ENCODE peak calls at places on chromosomes 16 and 17, in five cellular contexts. One of them, this sample, is unnamed.

GRCh38 chr17:77842148-77842905 is 116.2 kb upstream of the TNRC6C start:
- DNase-seq in activated CD4-positive, alpha-beta T cell treated with anti-CD3 and anti-CD28 coated beads for 4 hours: no peak
- DNase-seq in ureter: no peak
- DNase-seq in NCI-H2107: no peak
- DNase-seq in ELR: peak
- DNase-seq in this sample: peak

GRCh38 chr16:11208916-11209665 is 46.9 kb downstream of the SOCS1 start:
- DNase-seq in activated CD4-positive, alpha-beta T cell treated with anti-CD3 and anti-CD28 coated beads for 4 hours: no peak
- DNase-seq in ureter: no peak
- DNase-seq in NCI-H2107: no peak
- DNase-seq in ELR: peak
- DNase-seq in this sample: no peak

GRCh38 chr16:20906225-20906870 is 5.8 kb downstream of the LYRM1 start:
- DNase-seq in activated CD4-positive, alpha-beta T cell treated with anti-CD3 and anti-CD28 coated beads for 4 hours: no peak
- DNase-seq in ureter: no peak
- DNase-seq in NCI-H2107: no peak
- DNase-seq in ELR: peak
- DNase-seq in this sample: peak

GRCh38 chr16:67445126-67445426 is 14.2 kb downstream of the HSD11B2 start:
- DNase-seq in activated CD4-positive, alpha-beta T cell treated with anti-CD3 and anti-CD28 coated beads for 4 hours: no peak
- DNase-seq in ureter: no peak
- DNase-seq in NCI-H2107: no peak
- DNase-seq in ELR: no peak
- DNase-seq in this sample: no peak

GRCh38 chr16:54140788-54141136 is 145.8 kb downstream of the IRX3 start:
- DNase-seq in activated CD4-positive, alpha-beta T cell treated with anti-CD3 and anti-CD28 coated beads for 4 hours: no peak
- DNase-seq in ureter: no peak
- DNase-seq in NCI-H2107: no peak
- DNase-seq in ELR: no peak
- DNase-seq in this sample: no peak

GRCh38 chr17:17509601-17510425 is 13.6 kb upstream of the RASD1 start:
- DNase-seq in activated CD4-positive, alpha-beta T cell treated with anti-CD3 and anti-CD28 coated beads for 4 hours: no peak
- DNase-seq in ureter: no peak
- DNase-seq in NCI-H2107: no peak
- DNase-seq in ELR: no peak
- DNase-seq in this sample: no peak

GRCh38 chr17:79633154-79633553 is 22.3 kb upstream of the RBFOX3 start:
- DNase-seq in activated CD4-positive, alpha-beta T cell treated with anti-CD3 and anti-CD28 coated beads for 4 hours: no peak
- DNase-seq in ureter: peak
- DNase-seq in NCI-H2107: no peak
- DNase-seq in ELR: no peak
- DNase-seq in this sample: no peak

GRCh38 chr17:40095944-40096791 is 4.2 kb downstream of the NR1D1 start:
- DNase-seq in activated CD4-positive, alpha-beta T cell treated with anti-CD3 and anti-CD28 coated beads for 4 hours: peak
- DNase-seq in ureter: no peak
- DNase-seq in NCI-H2107: no peak
- DNase-seq in ELR: no peak
- DNase-seq in this sample: no peak

GRCh38 chr17:42536048-42536371 is at the start of gene NAGLU:
- DNase-seq in activated CD4-positive, alpha-beta T cell treated with anti-CD3 and anti-CD28 coated beads for 4 hours: peak
- DNase-seq in ureter: peak
- DNase-seq in NCI-H2107: peak
- DNase-seq in ELR: peak
- DNase-seq in this sample: peak

GRCh38 chr17:30950669-30951399 is 20.0 kb upstream of the RNF135 start:
- DNase-seq in activated CD4-positive, alpha-beta T cell treated with anti-CD3 and anti-CD28 coated beads for 4 hours: no peak
- DNase-seq in ureter: peak
- DNase-seq in NCI-H2107: no peak
- DNase-seq in ELR: peak
- DNase-seq in this sample: peak

GRCh38 chr16:47725188-47725695 is 264.1 kb downstream of the PHKB start:
- DNase-seq in activated CD4-positive, alpha-beta T cell treated with anti-CD3 and anti-CD28 coated beads for 4 hours: no peak
- DNase-seq in ureter: no peak
- DNase-seq in NCI-H2107: no peak
- DNase-seq in ELR: no peak
- DNase-seq in this sample: no peak

GRCh38 chr17:42251115-42251514 is 25.1 kb downstream of the STAT5B start:
- DNase-seq in activated CD4-positive, alpha-beta T cell treated with anti-CD3 and anti-CD28 coated beads for 4 hours: no peak
- DNase-seq in ureter: no peak
- DNase-seq in NCI-H2107: no peak
- DNase-seq in ELR: peak
- DNase-seq in this sample: no peak

GRCh38 chr16:8704098-8704497 is 29.7 kb downstream of the ABAT start:
- DNase-seq in activated CD4-positive, alpha-beta T cell treated with anti-CD3 and anti-CD28 coated beads for 4 hours: no peak
- DNase-seq in ureter: no peak
- DNase-seq in NCI-H2107: no peak
- DNase-seq in ELR: no peak
- DNase-seq in this sample: no peak

GRCh38 chr16:4982056-4982867 is 24.1 kb downstream of the SEC14L5 start:
- DNase-seq in activated CD4-positive, alpha-beta T cell treated with anti-CD3 and anti-CD28 coated beads for 4 hours: no peak
- DNase-seq in ureter: no peak
- DNase-seq in NCI-H2107: no peak
- DNase-seq in ELR: no peak
- DNase-seq in this sample: no peak

This sample was measured in HT1080.